ENCODE peak calls at places on chromosomes 1 and 21, in ten cellular contexts. X, Z, W, R, Y, F, P, H, U and I are unnamed samples.

GRCh38 chr21:42032968-42033367 is 22.8 kb upstream of the ZBTB21 start:
- DNase-seq in Y (no peak), U (no peak), H (no peak), Z (no peak), X (no peak), R (no peak), P (no peak), F (no peak), W (no peak), I (no peak)

GRCh38 chr1:66265268-66265667 is 268.7 kb upstream of the SGIP1 start:
- DNase-seq in F (no peak), P (no peak), Y (no peak), R (no peak), Z (no peak), X (no peak), H (no peak), W (no peak), U (no peak), I (no peak)

GRCh38 chr1:211613108-211613947 is 34.4 kb upstream of the SLC30A1 start:
- DNase-seq in U (no peak), P (peak; percentile 90), W (no peak), F (no peak), X (no peak), R (no peak), Y (peak; percentile 91), Z (peak; percentile 81), H (no peak), I (peak; percentile 93)

GRCh38 chr1:58881471-58881994 is 97.7 kb upstream of the JUN start:
- DNase-seq in H (no peak), P (peak; percentile 73), R (no peak), Y (no peak), X (no peak), W (no peak), Z (peak; percentile 40), F (no peak), U (no peak), I (peak; percentile 78)

GRCh38 chr1:53979712-53980450 is 33.7 kb downstream of the LRRC42 start:
- DNase-seq in H (no peak), P (no peak), Y (no peak), X (no peak), F (no peak), W (no peak), Z (no peak), U (no peak), R (no peak), I (no peak)

GRCh38 chr1:160800142-160800541 is 4.2 kb downstream of the LY9 start:
- DNase-seq in Y (no peak), U (no peak), X (no peak), P (no peak), H (no peak), F (no peak), R (no peak), Z (no peak), W (no peak), I (no peak)

GRCh38 chr1:164504699-164505098 is 54.3 kb upstream of the PBX1 start:
- DNase-seq in X (no peak), Y (no peak), Z (no peak), W (no peak), R (no peak), H (no peak), U (no peak), P (no peak), F (no peak), I (peak; percentile 87)

GRCh38 chr1:160260436-160261382 is 1.6 kb downstream of the DCAF8 start:
- DNase-seq in R (no peak), U (no peak), H (no peak), X (peak; percentile 8), F (no peak), Y (peak; percentile 57), P (no peak), W (no peak), Z (no peak), I (peak; percentile 97)

GRCh38 chr1:182146286-182146685 is 84.8 kb upstream of the ZNF648 start:
- DNase-seq in Z (no peak), P (no peak), U (no peak), F (no peak), W (no peak), Y (no peak), R (no peak), X (no peak), H (no peak), I (no peak)

GRCh38 chr1:15172405-15173259 is 19.1 kb downstream of the TMEM51 start:
- DNase-seq in P (no peak), W (no peak), H (no peak), U (no peak), X (no peak), R (no peak), Z (no peak), Y (no peak), F (no peak), I (peak; percentile 48)

GRCh38 chr21:40736145-40736544 is 110.8 kb downstream of the DSCAM start:
- DNase-seq in Y (no peak), X (no peak), W (no peak), U (no peak), P (no peak), Z (no peak), R (no peak), F (no peak), H (no peak), I (no peak)

GRCh38 chr1:230283678-230284077 is 142.5 kb downstream of the PGBD5 start:
- DNase-seq in H (no peak), R (no peak), X (no peak), Y (no peak), W (no peak), P (no peak), Z (no peak), F (no peak), U (no peak), I (no peak)

GRCh38 chr1:147890177-147890790 is 12.3 kb upstream of the GJA8 start:
- DNase-seq in F (peak; percentile 52), Z (no peak), P (peak; percentile 82), W (peak; percentile 31), U (peak; percentile 18), R (peak; percentile 37), Y (no peak), X (peak; percentile 26), H (no peak), I (peak; percentile 49)

GRCh38 chr1:186799689-186800054 is 29.1 kb upstream of the PLA2G4A start:
- DNase-seq in X (no peak), P (no peak), H (no peak), Y (no peak), R (no peak), U (no peak), Z (no peak), W (no peak), F (no peak), I (no peak)